ENCODE peak calls at places on chromosomes 1 and 21, in five cellular contexts. One of them, this sample, is unnamed.

GRCh38 chr1:152906023-152906565 is 2.3 kb upstream of the IVL start:
- DNase-seq in activated CD4-positive, CD25-positive, alpha-beta regulatory T cell treated with anti-CD3 and anti-CD28 coated beads, Interleukin-2, amount 50 U/mL, for 72 hours: no peak
- DNase-seq in NCI-H2081: no peak
- DNase-seq in left cardiac atrium: no peak
- DNase-seq in HS-5: peak; percentile 99
- DNase-seq in this sample: peak; percentile 100

GRCh38 chr1:21232044-21232443 is 55.3 kb upstream of the EIF4G3 start:
- DNase-seq in left cardiac atrium: no peak
- DNase-seq in HS-5: no peak
- DNase-seq in activated CD4-positive, CD25-positive, alpha-beta regulatory T cell treated with anti-CD3 and anti-CD28 coated beads, Interleukin-2, amount 50 U/mL, for 72 hours: no peak
- DNase-seq in NCI-H2081: peak; percentile 47
- DNase-seq in this sample: no peak

GRCh38 chr1:114152211-114153050 is 1.2 kb downstream of the SYT6 start:
- DNase-seq in activated CD4-positive, CD25-positive, alpha-beta regulatory T cell treated with anti-CD3 and anti-CD28 coated beads, Interleukin-2, amount 50 U/mL, for 72 hours: no peak
- DNase-seq in left cardiac atrium: peak; percentile 46
- DNase-seq in HS-5: no peak
- DNase-seq in NCI-H2081: peak; percentile 15
- DNase-seq in this sample: no peak

GRCh38 chr1:29412591-29412990 is 176.3 kb downstream of the PTPRU start:
- DNase-seq in HS-5: no peak
- DNase-seq in activated CD4-positive, CD25-positive, alpha-beta regulatory T cell treated with anti-CD3 and anti-CD28 coated beads, Interleukin-2, amount 50 U/mL, for 72 hours: no peak
- DNase-seq in NCI-H2081: no peak
- DNase-seq in left cardiac atrium: no peak
- DNase-seq in this sample: no peak

GRCh38 chr1:147833231-147833840 is 69.3 kb upstream of the GJA8 start:
- DNase-seq in activated CD4-positive, CD25-positive, alpha-beta regulatory T cell treated with anti-CD3 and anti-CD28 coated beads, Interleukin-2, amount 50 U/mL, for 72 hours: no peak
- DNase-seq in HS-5: no peak
- DNase-seq in NCI-H2081: no peak
- DNase-seq in left cardiac atrium: no peak
- DNase-seq in this sample: no peak

GRCh38 chr1:201562659-201563405 is 23.9 kb downstream of the NAV1 start:
- DNase-seq in activated CD4-positive, CD25-positive, alpha-beta regulatory T cell treated with anti-CD3 and anti-CD28 coated beads, Interleukin-2, amount 50 U/mL, for 72 hours: no peak
- DNase-seq in NCI-H2081: no peak
- DNase-seq in left cardiac atrium: peak; percentile 52
- DNase-seq in HS-5: peak; percentile 97
- DNase-seq in this sample: no peak

GRCh38 chr1:164774819-164775654 is 216.1 kb downstream of the PBX1 start:
- DNase-seq in HS-5: no peak
- DNase-seq in NCI-H2081: peak; percentile 85
- DNase-seq in left cardiac atrium: peak; percentile 50
- DNase-seq in activated CD4-positive, CD25-positive, alpha-beta regulatory T cell treated with anti-CD3 and anti-CD28 coated beads, Interleukin-2, amount 50 U/mL, for 72 hours: no peak
- DNase-seq in this sample: no peak

GRCh38 chr1:17168480-17168878 is 36.4 kb upstream of the PADI1 start:
- DNase-seq in NCI-H2081: no peak
- DNase-seq in HS-5: peak; percentile 68
- DNase-seq in activated CD4-positive, CD25-positive, alpha-beta regulatory T cell treated with anti-CD3 and anti-CD28 coated beads, Interleukin-2, amount 50 U/mL, for 72 hours: no peak
- DNase-seq in left cardiac atrium: no peak
- DNase-seq in this sample: no peak

GRCh38 chr1:110508038-110508437 is 10.9 kb downstream of the KCNA10 start:
- DNase-seq in HS-5: no peak
- DNase-seq in left cardiac atrium: peak; percentile 63
- DNase-seq in activated CD4-positive, CD25-positive, alpha-beta regulatory T cell treated with anti-CD3 and anti-CD28 coated beads, Interleukin-2, amount 50 U/mL, for 72 hours: no peak
- DNase-seq in NCI-H2081: no peak
- DNase-seq in this sample: no peak

GRCh38 chr21:37532868-37533780 is 166.6 kb downstream of the DYRK1A start:
- DNase-seq in NCI-H2081: no peak
- DNase-seq in HS-5: no peak
- DNase-seq in activated CD4-positive, CD25-positive, alpha-beta regulatory T cell treated with anti-CD3 and anti-CD28 coated beads, Interleukin-2, amount 50 U/mL, for 72 hours: no peak
- DNase-seq in left cardiac atrium: no peak
- DNase-seq in this sample: peak; percentile 90

GRCh38 chr1:30449428-30450147 is 273.8 kb downstream of the MATN1 start:
- DNase-seq in NCI-H2081: no peak
- DNase-seq in activated CD4-positive, CD25-positive, alpha-beta regulatory T cell treated with anti-CD3 and anti-CD28 coated beads, Interleukin-2, amount 50 U/mL, for 72 hours: no peak
- DNase-seq in HS-5: no peak
- DNase-seq in left cardiac atrium: no peak
- DNase-seq in this sample: no peak

GRCh38 chr21:34553199-34553952 is 41.4 kb upstream of the KCNE1 start:
- DNase-seq in NCI-H2081: no peak
- DNase-seq in HS-5: peak; percentile 89
- DNase-seq in left cardiac atrium: no peak
- DNase-seq in activated CD4-positive, CD25-positive, alpha-beta regulatory T cell treated with anti-CD3 and anti-CD28 coated beads, Interleukin-2, amount 50 U/mL, for 72 hours: no peak
- DNase-seq in this sample: peak; percentile 39

GRCh38 chr1:203046984-203047630 is 20.8 kb downstream of the PPFIA4 start:
- DNase-seq in HS-5: peak; percentile 50
- DNase-seq in NCI-H2081: no peak
- DNase-seq in left cardiac atrium: no peak
- DNase-seq in activated CD4-positive, CD25-positive, alpha-beta regulatory T cell treated with anti-CD3 and anti-CD28 coated beads, Interleukin-2, amount 50 U/mL, for 72 hours: no peak
- DNase-seq in this sample: peak; percentile 29

GRCh38 chr1:40020447-40021085 is 20.0 kb upstream of the CAP1 start:
- DNase-seq in NCI-H2081: no peak
- DNase-seq in activated CD4-positive, CD25-positive, alpha-beta regulatory T cell treated with anti-CD3 and anti-CD28 coated beads, Interleukin-2, amount 50 U/mL, for 72 hours: no peak
- DNase-seq in left cardiac atrium: no peak
- DNase-seq in HS-5: no peak
- DNase-seq in this sample: no peak

GRCh38 chr1:184801503-184801902 is 46.8 kb upstream of the EDEM3 start:
- DNase-seq in NCI-H2081: peak; percentile 10
- DNase-seq in activated CD4-positive, CD25-positive, alpha-beta regulatory T cell treated with anti-CD3 and anti-CD28 coated beads, Interleukin-2, amount 50 U/mL, for 72 hours: no peak
- DNase-seq in HS-5: peak; percentile 65
- DNase-seq in left cardiac atrium: no peak
- DNase-seq in this sample: no peak

GRCh38 chr1:210647406-210648333 is 319.0 kb downstream of the HHAT start:
- DNase-seq in activated CD4-positive, CD25-positive, alpha-beta regulatory T cell treated with anti-CD3 and anti-CD28 coated beads, Interleukin-2, amount 50 U/mL, for 72 hours: no peak
- DNase-seq in NCI-H2081: no peak
- DNase-seq in left cardiac atrium: no peak
- DNase-seq in HS-5: peak; percentile 26
- DNase-seq in this sample: no peak

GRCh38 chr1:8438449-8438848 is 120.5 kb downstream of the SLC45A1 start:
- DNase-seq in activated CD4-positive, CD25-positive, alpha-beta regulatory T cell treated with anti-CD3 and anti-CD28 coated beads, Interleukin-2, amount 50 U/mL, for 72 hours: no peak
- DNase-seq in left cardiac atrium: no peak
- DNase-seq in HS-5: no peak
- DNase-seq in NCI-H2081: no peak
- DNase-seq in this sample: no peak

GRCh38 chr1:12177999-12178441 is 11.2 kb downstream of the TNFRSF1B start:
- DNase-seq in HS-5: peak; percentile 24
- DNase-seq in activated CD4-positive, CD25-positive, alpha-beta regulatory T cell treated with anti-CD3 and anti-CD28 coated beads, Interleukin-2, amount 50 U/mL, for 72 hours: peak; percentile 81
- DNase-seq in left cardiac atrium: peak; percentile 89
- DNase-seq in NCI-H2081: peak; percentile 62
- DNase-seq in this sample: no peak

GRCh38 chr21:28633803-28634572 is 358.7 kb downstream of the LTN1 start:
- DNase-seq in NCI-H2081: no peak
- DNase-seq in left cardiac atrium: peak; percentile 81
- DNase-seq in activated CD4-positive, CD25-positive, alpha-beta regulatory T cell treated with anti-CD3 and anti-CD28 coated beads, Interleukin-2, amount 50 U/mL, for 72 hours: no peak
- DNase-seq in HS-5: peak; percentile 65
- DNase-seq in this sample: peak; percentile 91

GRCh38 chr21:32411366-32412161 is 942 bp upstream of the EVA1C start:
- DNase-seq in left cardiac atrium: peak; percentile 96
- DNase-seq in HS-5: no peak
- DNase-seq in NCI-H2081: peak; percentile 72
- DNase-seq in activated CD4-positive, CD25-positive, alpha-beta regulatory T cell treated with anti-CD3 and anti-CD28 coated beads, Interleukin-2, amount 50 U/mL, for 72 hours: peak; percentile 72
- DNase-seq in this sample: no peak

GRCh38 chr1:199157494-199157893 is 518.7 kb downstream of the PTPRC start:
- DNase-seq in left cardiac atrium: no peak
- DNase-seq in activated CD4-positive, CD25-positive, alpha-beta regulatory T cell treated with anti-CD3 and anti-CD28 coated beads, Interleukin-2, amount 50 U/mL, for 72 hours: no peak
- DNase-seq in HS-5: no peak
- DNase-seq in NCI-H2081: no peak
- DNase-seq in this sample: peak; percentile 14

GRCh38 chr1:45545019-45545493 is 5.6 kb upstream of the AKR1A1 start:
- DNase-seq in HS-5: no peak
- DNase-seq in activated CD4-positive, CD25-positive, alpha-beta regulatory T cell treated with anti-CD3 and anti-CD28 coated beads, Interleukin-2, amount 50 U/mL, for 72 hours: peak; percentile 33
- DNase-seq in NCI-H2081: no peak
- DNase-seq in left cardiac atrium: no peak
- DNase-seq in this sample: no peak

GRCh38 chr21:38927776-38928175 is 122.0 kb downstream of the ETS2 start:
- DNase-seq in NCI-H2081: no peak
- DNase-seq in HS-5: no peak
- DNase-seq in left cardiac atrium: no peak
- DNase-seq in activated CD4-positive, CD25-positive, alpha-beta regulatory T cell treated with anti-CD3 and anti-CD28 coated beads, Interleukin-2, amount 50 U/mL, for 72 hours: no peak
- DNase-seq in this sample: no peak

GRCh38 chr1:156750932-156751723 is at the start of gene HDGF:
- DNase-seq in NCI-H2081: peak; percentile 57
- DNase-seq in activated CD4-positive, CD25-positive, alpha-beta regulatory T cell treated with anti-CD3 and anti-CD28 coated beads, Interleukin-2, amount 50 U/mL, for 72 hours: peak; percentile 57
- DNase-seq in left cardiac atrium: peak; percentile 66
- DNase-seq in HS-5: no peak
- DNase-seq in this sample: no peak

GRCh38 chr1:203661572-203661971 is 34.9 kb downstream of the ATP2B4 start:
- DNase-seq in HS-5: no peak
- DNase-seq in left cardiac atrium: no peak
- DNase-seq in NCI-H2081: no peak
- DNase-seq in activated CD4-positive, CD25-positive, alpha-beta regulatory T cell treated with anti-CD3 and anti-CD28 coated beads, Interleukin-2, amount 50 U/mL, for 72 hours: no peak
- DNase-seq in this sample: no peak

GRCh38 chr1:174433451-174433850 is 14.3 kb upstream of the GPR52 start:
- DNase-seq in activated CD4-positive, CD25-positive, alpha-beta regulatory T cell treated with anti-CD3 and anti-CD28 coated beads, Interleukin-2, amount 50 U/mL, for 72 hours: no peak
- DNase-seq in NCI-H2081: no peak
- DNase-seq in left cardiac atrium: no peak
- DNase-seq in HS-5: peak; percentile 14
- DNase-seq in this sample: peak; percentile 26

GRCh38 chr1:29900727-29901126 is 664.4 kb downstream of the PTPRU start:
- DNase-seq in left cardiac atrium: peak; percentile 57
- DNase-seq in HS-5: no peak
- DNase-seq in activated CD4-positive, CD25-positive, alpha-beta regulatory T cell treated with anti-CD3 and anti-CD28 coated beads, Interleukin-2, amount 50 U/mL, for 72 hours: no peak
- DNase-seq in NCI-H2081: peak; percentile 14
- DNase-seq in this sample: no peak

GRCh38 chr1:30413111-30413440 is 310.3 kb downstream of the MATN1 start:
- DNase-seq in activated CD4-positive, CD25-positive, alpha-beta regulatory T cell treated with anti-CD3 and anti-CD28 coated beads, Interleukin-2, amount 50 U/mL, for 72 hours: no peak
- DNase-seq in left cardiac atrium: no peak
- DNase-seq in HS-5: no peak
- DNase-seq in NCI-H2081: no peak
- DNase-seq in this sample: no peak

GRCh38 chr21:33419538-33420123 is 16.4 kb downstream of the IFNGR2 start:
- DNase-seq in NCI-H2081: no peak
- DNase-seq in left cardiac atrium: peak; percentile 52
- DNase-seq in HS-5: peak; percentile 53
- DNase-seq in activated CD4-positive, CD25-positive, alpha-beta regulatory T cell treated with anti-CD3 and anti-CD28 coated beads, Interleukin-2, amount 50 U/mL, for 72 hours: no peak
- DNase-seq in this sample: no peak